ENCODE peak calls at places on chromosomes 3 and 15, in four cellular contexts. C is cardiac fibroblast, P is hepatocyte, N is psoas muscle. B is an unnamed sample.

GRCh38 chr3:105448338-105448982 is 81.8 kb downstream of the ALCAM start:
- DNase-seq in P (peak; percentile 31), C (no peak), N (no peak), B (peak; percentile 68)

GRCh38 chr3:160180581-160181216 is 44.5 kb upstream of the C3orf80 start:
- DNase-seq in P (peak; percentile 37), C (peak; percentile 57), N (no peak), B (no peak)

GRCh38 chr15:24877174-24877573 is 77.6 kb upstream of the SNRPN start:
- DNase-seq in N (no peak), P (no peak), C (no peak), B (no peak)

GRCh38 chr15:39961051-39961450 is 27.1 kb downstream of the EIF2AK4 start:
- DNase-seq in P (no peak), N (no peak), C (no peak), B (no peak)

GRCh38 chr15:52491460-52491859 is 37.2 kb downstream of the MYO5A start:
- DNase-seq in C (peak; percentile 12), N (no peak), P (no peak), B (no peak)

GRCh38 chr3:123081718-123082369 is 15.0 kb downstream of the PDIA5 start:
- DNase-seq in N (no peak), C (no peak), P (no peak), B (peak; percentile 77)

GRCh38 chr3:8085498-8085897 is 416.1 kb upstream of the LMCD1 start:
- DNase-seq in C (no peak), P (no peak), N (no peak), B (no peak)

GRCh38 chr3:188349276-188349962 is 195.5 kb downstream of the LPP start:
- DNase-seq in N (no peak), P (no peak), C (peak; percentile 18), B (no peak)

GRCh38 chr3:61524933-61525332 is 36.4 kb upstream of the PTPRG start:
- DNase-seq in C (no peak), P (no peak), N (no peak), B (no peak)

GRCh38 chr15:42131826-42132806 is 24.3 kb downstream of the PLA2G4F start:
- DNase-seq in N (no peak), C (no peak), P (peak; percentile 22), B (no peak)

GRCh38 chr3:130839815-130840214 is 54.1 kb upstream of the ATP2C1 start:
- DNase-seq in C (no peak), N (no peak), P (no peak), B (no peak)

GRCh38 chr3:183073839-183074615 is 25.3 kb downstream of the MCCC1 start:
- DNase-seq in N (no peak), P (no peak), C (peak; percentile 53), B (no peak)

GRCh38 chr3:129587061-129587460 is 19.4 kb downstream of the PLXND1 start:
- DNase-seq in P (no peak), N (peak; percentile 62), C (peak; percentile 52), B (no peak)

GRCh38 chr3:151837057-151837456 is 23.1 kb downstream of the AADAC start:
- DNase-seq in N (no peak), C (peak; percentile 85), P (peak; percentile 66), B (peak; percentile 12)

GRCh38 chr15:48766196-48766595 is 44.7 kb downstream of the CEP152 start:
- DNase-seq in P (no peak), N (no peak), C (peak; percentile 39), B (no peak)

GRCh38 chr3:195612075-195612800 is 28.5 kb upstream of the APOD start:
- DNase-seq in N (peak; percentile 48), P (no peak), C (no peak), B (no peak)

GRCh38 chr3:122745365-122746021 is 48.1 kb downstream of the HSPBAP1 start:
- DNase-seq in P (peak; percentile 43), N (no peak), C (peak; percentile 80), B (no peak)

GRCh38 chr15:40439461-40440299 is 1.1 kb upstream of the BAHD1 start:
- DNase-seq in N (peak; percentile 42), P (peak; percentile 72), C (no peak), B (peak; percentile 47)

GRCh38 chr3:156483961-156484787 is 70.7 kb downstream of the SSR3 start:
- DNase-seq in P (peak; percentile 38), C (peak; percentile 72), N (no peak), B (peak; percentile 39)

GRCh38 chr3:129112308-129113052 is 9.1 kb downstream of the RAB43 start:
- DNase-seq in C (peak; percentile 50), P (no peak), N (no peak), B (no peak)

GRCh38 chr15:60966746-60967145 is 262.4 kb downstream of the RORA start:
- DNase-seq in C (no peak), N (no peak), P (no peak), B (no peak)

DNA sequence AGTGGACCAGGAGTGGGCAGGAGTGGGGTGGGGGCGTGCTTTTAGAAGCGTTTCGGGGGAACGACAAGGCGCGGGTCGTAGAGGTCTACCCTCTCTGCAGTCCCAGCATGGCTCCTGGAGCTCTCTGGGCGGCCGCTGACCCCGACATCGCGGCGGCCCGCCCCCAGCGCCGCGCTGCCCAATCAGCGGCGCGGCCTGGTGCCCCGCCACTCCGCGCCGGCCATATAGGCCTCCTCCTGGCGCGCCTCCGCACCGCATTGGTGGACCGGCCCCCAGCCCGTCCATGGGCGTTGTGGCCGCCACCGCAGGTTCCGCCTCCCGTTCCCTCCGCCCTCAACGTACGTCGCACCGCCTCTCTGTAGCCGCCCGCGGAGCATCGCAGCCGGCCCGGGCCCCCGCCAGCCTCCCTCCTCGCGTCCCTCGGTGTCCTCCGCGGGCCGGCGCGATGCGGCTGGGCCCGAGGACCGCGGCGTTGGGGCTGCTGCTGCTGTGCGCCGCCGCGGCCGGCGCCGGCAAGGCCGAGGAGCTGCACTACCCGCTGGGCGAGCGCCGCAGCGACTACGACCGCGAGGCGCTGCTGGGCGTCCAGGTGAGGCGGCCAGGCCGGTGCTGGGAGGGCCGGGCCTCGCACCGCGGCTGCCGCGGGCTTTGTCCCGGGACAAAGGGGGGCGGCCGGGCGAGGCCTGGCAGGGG is at the start of gene RCN2:
- DNase-seq in C (peak; percentile 93), N (peak; percentile 96), P (peak; percentile 98), B (peak; percentile 97)
- TF ChIP-seq CTCF in C (no peak), N (peak; percentile 4), P (no peak), B (no peak)

GRCh38 chr3:112043621-112044201 is 9.2 kb downstream of the TMPRSS7 start:
- DNase-seq in N (no peak), P (peak; percentile 82), C (peak; percentile 85), B (peak; percentile 56)
- H3K4me3 ChIP-seq in N (no peak overlapping the region), P (no peak overlapping the region), C (no peak overlapping the region), B (no peak overlapping the region)

DNA sequence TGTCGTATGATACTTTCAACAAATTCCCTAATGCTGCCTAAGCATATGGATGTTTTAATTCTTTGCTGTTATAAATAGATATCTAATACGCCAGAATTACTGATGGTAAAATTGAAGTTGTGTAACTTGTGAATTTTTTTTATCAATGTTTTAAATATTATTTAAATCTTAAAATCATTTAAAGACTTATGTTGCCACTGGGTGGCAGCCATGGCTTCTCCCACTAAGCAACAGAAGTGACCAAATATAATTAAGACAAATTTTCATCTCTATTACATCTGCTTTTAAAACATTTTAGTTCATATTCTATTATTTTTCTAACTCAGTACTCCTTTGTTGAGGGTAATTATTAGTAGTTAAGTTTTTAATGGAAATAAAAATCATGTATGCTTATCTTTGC is 8.1 kb upstream of the IL20RB start:
- DNase-seq in N (no peak), P (no peak), C (peak; percentile 36), B (no peak)
- TF ChIP-seq CTCF in N (no peak), P (peak; percentile 7), C (peak; percentile 18), B (peak; percentile 12)

GRCh38 chr3:52277972-52278509 is 408 bp downstream of the WDR82 start:
- DNase-seq in C (no peak), P (peak; percentile 78), N (peak; percentile 65), B (peak; percentile 48)

GRCh38 chr3:52280046-52280445 is 1.6 kb upstream of the WDR82 start:
- DNase-seq in N (no peak), P (peak; percentile 68), C (peak; percentile 53), B (peak; percentile 50)

GRCh38 chr3:52278510-52279069 is at the start of gene WDR82:
- DNase-seq in C (peak; percentile 93), N (peak; percentile 98), P (peak; percentile 99), B (peak; percentile 95)

GRCh38 chr3:52286777-52287110 is 884 bp upstream of the GLYCTK start:
- DNase-seq in P (no peak), C (peak; percentile 63), N (no peak), B (no peak)

GRCh38 chr3:52281980-52282801 is 3.7 kb upstream of the WDR82 start:
- DNase-seq in P (no peak), N (no peak), C (peak; percentile 37), B (no peak)
- H3K4me3 ChIP-seq in P (no peak overlapping the region), N (no peak overlapping the region), C (no peak overlapping the region), B (no peak overlapping the region)

DNA sequence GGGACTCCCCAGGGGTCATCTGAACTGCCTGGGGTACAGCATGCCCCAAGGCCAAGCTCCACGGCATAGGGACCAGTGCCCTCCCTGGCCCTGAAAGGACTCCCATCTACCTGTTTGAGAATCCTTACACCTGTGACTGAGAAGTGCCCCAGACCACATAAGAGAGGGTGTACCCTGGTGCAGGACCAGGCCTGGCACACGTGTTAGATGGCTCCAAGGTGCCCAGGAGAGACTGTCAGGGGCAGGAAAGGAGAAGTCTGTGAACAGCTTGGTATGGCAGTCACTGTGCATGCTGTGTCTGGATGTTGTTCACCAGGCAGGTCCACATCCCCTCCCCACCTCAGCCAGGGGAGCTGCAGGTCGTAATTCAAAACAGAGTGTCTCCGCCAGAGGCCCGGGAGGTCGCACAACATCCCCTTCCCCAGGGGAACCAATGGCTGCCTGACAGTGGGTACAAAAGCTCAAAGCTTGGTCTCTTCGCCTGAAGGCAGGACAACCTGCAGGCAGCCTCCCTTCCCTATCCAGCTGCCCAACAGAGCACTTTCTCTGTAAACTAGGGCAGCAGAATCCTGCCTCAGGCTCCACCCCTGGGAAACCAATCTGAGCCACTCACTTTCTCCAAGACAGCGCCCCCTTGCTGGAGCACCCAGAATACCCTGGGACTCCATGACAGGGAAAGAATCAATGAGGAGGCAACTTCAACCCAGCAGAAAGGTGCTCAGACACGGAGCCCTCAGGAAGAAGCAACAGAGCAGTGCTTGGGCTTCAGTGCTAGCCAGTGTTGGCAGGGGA is 3.9 kb downstream of the NUP210 start:
- DNase-seq in P (no peak), C (no peak), N (no peak), B (no peak)
- TF ChIP-seq CTCF in P (peak; percentile 9), C (no peak), N (no peak), B (peak; percentile 27)

GRCh38 chr15:73004462-73004861 is 47.8 kb upstream of the NEO1 start:
- DNase-seq in C (no peak), N (no peak), P (no peak), B (no peak)

GRCh38 chr15:73002509-73002908 is 49.8 kb upstream of the NEO1 start:
- DNase-seq in P (no peak), N (no peak), C (peak; percentile 21), B (no peak)

GRCh38 chr15:73005032-73005431 is 47.2 kb upstream of the NEO1 start:
- DNase-seq in P (no peak), N (no peak), C (no peak), B (no peak)

GRCh38 chr15:73001840-73002239 is 50.4 kb upstream of the NEO1 start:
- DNase-seq in N (no peak), C (no peak), P (no peak), B (no peak)

DNA sequence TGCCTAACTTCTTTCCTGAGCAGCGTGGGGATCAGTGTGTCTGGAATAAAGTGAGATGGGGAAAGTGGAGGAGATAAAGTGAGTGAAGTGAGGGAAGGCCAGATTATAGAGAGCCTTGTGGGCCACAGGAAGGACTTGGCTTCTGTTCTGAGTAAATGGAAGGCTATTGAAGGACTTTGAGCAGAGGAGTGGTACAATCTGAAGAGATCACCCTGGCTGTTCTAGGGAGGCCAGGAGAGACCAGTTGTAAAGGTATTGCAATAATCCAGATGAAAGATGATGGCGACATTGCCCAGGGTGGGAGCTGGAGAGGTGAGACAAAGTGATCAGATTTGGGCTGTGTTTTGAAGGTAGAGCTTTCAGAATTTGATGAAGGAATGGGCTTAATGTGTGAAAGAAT is 46.8 kb upstream of the NEO1 start:
- DNase-seq in N (no peak), P (no peak), C (no peak), B (no peak)
- H3K4me3 ChIP-seq in N (no peak overlapping the region), P (no peak overlapping the region), C (no peak overlapping the region), B (no peak overlapping the region)